ENCODE peak calls at places on chromosomes 16 and 17, in four cellular contexts. N is activated naive CD8-positive, alpha-beta T cell treated with anti-CD3 and anti-CD28 coated beads, Interleukin-2, amount 50 U/mL, for 24 hours; K is GM19239; A is neural crest cell. L is an unnamed sample.
A peak's percentile ranks its signal among the peaks of the same experiment; 100 is the strongest.

GRCh38 chr17:8288336-8289102 is at the start of gene RANGRF:
- DNase-seq in N (peak; percentile 89), K (peak; percentile 88), A (peak; percentile 81), L (peak; percentile 93)

GRCh38 chr16:29141586-29142324 is 156.9 kb downstream of the LAT start:
- DNase-seq in N (no peak), K (no peak), A (no peak), L (no peak)

GRCh38 chr17:41731836-41732235 is 2.6 kb downstream of the HAP1 start:
- DNase-seq in N (no peak), K (no peak), A (no peak), L (no peak)

GRCh38 chr17:83024205-83024971 is 55.0 kb upstream of the METRNL start:
- DNase-seq in N (peak; percentile 12), K (no peak), A (no peak), L (no peak)

GRCh38 chr17:2710804-2711607 is 558 bp downstream of the CLUH start:
- DNase-seq in N (peak; percentile 45), K (no peak), A (no peak), L (no peak)

GRCh38 chr17:75950850-75951554 is 10.2 kb upstream of the FBF1 start:
- DNase-seq in N (no peak), K (no peak), A (no peak), L (no peak)

GRCh38 chr17:82212331-82213250 is at the start of gene CCDC57:
- DNase-seq in N (peak; percentile 84), K (peak; percentile 95), A (peak; percentile 73), L (peak; percentile 89)

GRCh38 chr17:37787055-37787720 is 42.3 kb upstream of the HNF1B start:
- DNase-seq in N (no peak), K (no peak), A (no peak), L (no peak)

GRCh38 chr16:1884155-1884760 is 12.3 kb upstream of the MEIOB start:
- DNase-seq in N (no peak), K (no peak), A (no peak), L (no peak)

GRCh38 chr17:20852541-20853370 is 190.1 kb downstream of the USP22 start:
- DNase-seq in N (no peak), K (no peak), A (peak; percentile 44), L (peak; percentile 57)

GRCh38 chr16:51149251-51149661 is 1.8 kb downstream of the SALL1 start:
- DNase-seq in N (no peak), K (no peak), A (no peak), L (no peak)

GRCh38 chr16:74695450-74696422 is 4.9 kb downstream of the MLKL start:
- DNase-seq in N (peak; percentile 53), K (peak; percentile 80), A (peak; percentile 59), L (peak; percentile 61)

GRCh38 chr17:11705111-11705510 is 106.8 kb downstream of the DNAH9 start:
- DNase-seq in N (no peak), K (no peak), A (no peak), L (no peak)

GRCh38 chr16:88451586-88452484 is 1.2 kb upstream of the ZFPM1 start:
- DNase-seq in N (peak; percentile 42), K (no peak), A (no peak), L (no peak)

GRCh38 chr17:7438050-7438614 is 1.2 kb upstream of the FGF11 start:
- DNase-seq in N (peak; percentile 79), K (no peak), A (no peak), L (peak; percentile 57)

GRCh38 chr16:85891033-85891775 is 7.8 kb upstream of the IRF8 start:
- DNase-seq in N (peak; percentile 1), K (no peak), A (no peak), L (no peak)